ENCODE peak calls at places on chromosomes 6 and 20, in eight cellular contexts. One of them, this sample, is unnamed.

GRCh38 chr20:22673467-22673866 is 89.1 kb upstream of the FOXA2 start:
- DNase-seq in GM23338: no peak
- DNase-seq in lung: no peak
- DNase-seq in breast epithelium: no peak
- DNase-seq in upper lobe of right lung: no peak
- DNase-seq in endodermal cell: no peak
- DNase-seq in sigmoid colon: no peak
- DNase-seq in cardiac muscle cell: no peak
- DNase-seq in this sample: no peak

GRCh38 chr20:53513489-53514298 is 79.9 kb downstream of the ZNF217 start:
- DNase-seq in GM23338: no peak
- DNase-seq in lung: no peak
- DNase-seq in breast epithelium: no peak
- DNase-seq in upper lobe of right lung: no peak
- DNase-seq in endodermal cell: no peak
- DNase-seq in sigmoid colon: no peak
- DNase-seq in cardiac muscle cell: no peak
- DNase-seq in this sample: peak; percentile 51

GRCh38 chr6:165181951-165182414 is 127.4 kb downstream of the C6orf118 start:
- DNase-seq in GM23338: peak; percentile 5
- DNase-seq in lung: no peak
- DNase-seq in breast epithelium: no peak
- DNase-seq in upper lobe of right lung: no peak
- DNase-seq in endodermal cell: no peak
- DNase-seq in sigmoid colon: no peak
- DNase-seq in cardiac muscle cell: peak; percentile 72
- DNase-seq in this sample: peak; percentile 88

GRCh38 chr6:42112351-42112750 is 30.1 kb downstream of the C6orf132 start:
- DNase-seq in GM23338: no peak
- DNase-seq in lung: no peak
- DNase-seq in breast epithelium: no peak
- DNase-seq in upper lobe of right lung: no peak
- DNase-seq in endodermal cell: no peak
- DNase-seq in sigmoid colon: no peak
- DNase-seq in cardiac muscle cell: no peak
- DNase-seq in this sample: no peak

GRCh38 chr6:25596928-25597818 is 54.8 kb upstream of the SCGN start:
- DNase-seq in GM23338: no peak
- DNase-seq in lung: no peak
- DNase-seq in breast epithelium: no peak
- DNase-seq in upper lobe of right lung: no peak
- DNase-seq in endodermal cell: no peak
- DNase-seq in sigmoid colon: no peak
- DNase-seq in cardiac muscle cell: no peak
- DNase-seq in this sample: no peak

GRCh38 chr6:11207199-11207968 is 25.1 kb downstream of the NEDD9 start:
- DNase-seq in GM23338: no peak
- DNase-seq in lung: peak; percentile 80
- DNase-seq in breast epithelium: peak; percentile 93
- DNase-seq in upper lobe of right lung: no peak
- DNase-seq in endodermal cell: peak; percentile 29
- DNase-seq in sigmoid colon: peak; percentile 79
- DNase-seq in cardiac muscle cell: peak; percentile 98
- DNase-seq in this sample: peak; percentile 100

GRCh38 chr6:111818539-111819226 is 54.6 kb downstream of the FYN start:
- DNase-seq in GM23338: no peak
- DNase-seq in lung: no peak
- DNase-seq in breast epithelium: no peak
- DNase-seq in upper lobe of right lung: no peak
- DNase-seq in endodermal cell: no peak
- DNase-seq in sigmoid colon: no peak
- DNase-seq in cardiac muscle cell: no peak
- DNase-seq in this sample: peak; percentile 27

GRCh38 chr6:136066005-136066404 is 184.1 kb downstream of the MTFR2 start:
- DNase-seq in GM23338: no peak
- DNase-seq in lung: no peak
- DNase-seq in breast epithelium: no peak
- DNase-seq in upper lobe of right lung: no peak
- DNase-seq in endodermal cell: no peak
- DNase-seq in sigmoid colon: no peak
- DNase-seq in cardiac muscle cell: peak; percentile 48
- DNase-seq in this sample: peak; percentile 34

GRCh38 chr6:144343736-144344428 is 58.7 kb downstream of the UTRN start:
- DNase-seq in GM23338: peak; percentile 40
- DNase-seq in lung: no peak
- DNase-seq in breast epithelium: no peak
- DNase-seq in upper lobe of right lung: no peak
- DNase-seq in endodermal cell: no peak
- DNase-seq in sigmoid colon: no peak
- DNase-seq in cardiac muscle cell: no peak
- DNase-seq in this sample: no peak

GRCh38 chr6:44373051-44373450 is 14.5 kb upstream of the CDC5L start:
- DNase-seq in GM23338: no peak
- DNase-seq in lung: no peak
- DNase-seq in breast epithelium: no peak
- DNase-seq in upper lobe of right lung: no peak
- DNase-seq in endodermal cell: no peak
- DNase-seq in sigmoid colon: no peak
- DNase-seq in cardiac muscle cell: no peak
- DNase-seq in this sample: no peak

GRCh38 chr6:32979720-32980487 is 11.5 kb downstream of the BRD2 start:
- DNase-seq in GM23338: no peak
- DNase-seq in lung: no peak
- DNase-seq in breast epithelium: no peak
- DNase-seq in upper lobe of right lung: no peak
- DNase-seq in endodermal cell: no peak
- DNase-seq in sigmoid colon: no peak
- DNase-seq in cardiac muscle cell: no peak
- DNase-seq in this sample: no peak
- H3K36me3 ChIP-seq in GM23338: peaks cover 61% of the 10 kb centered on the region
- H3K36me3 ChIP-seq in lung: peaks cover 59% of the 10 kb centered on the region
- H3K36me3 ChIP-seq in breast epithelium: peaks cover 22% of the 10 kb centered on the region
- H3K36me3 ChIP-seq in upper lobe of right lung: peaks cover 73% of the 10 kb centered on the region
- H3K36me3 ChIP-seq in endodermal cell: peaks cover 71% of the 10 kb centered on the region
- H3K36me3 ChIP-seq in sigmoid colon: peaks cover 55% of the 10 kb centered on the region
- H3K36me3 ChIP-seq in cardiac muscle cell: peaks cover 70% of the 10 kb centered on the region
- H3K36me3 ChIP-seq in this sample: peaks cover 80% of the 10 kb centered on the region

GRCh38 chr6:98514073-98514720 is 320.2 kb upstream of the POU3F2 start:
- DNase-seq in GM23338: no peak
- DNase-seq in lung: no peak
- DNase-seq in breast epithelium: no peak
- DNase-seq in upper lobe of right lung: no peak
- DNase-seq in endodermal cell: no peak
- DNase-seq in sigmoid colon: no peak
- DNase-seq in cardiac muscle cell: no peak
- DNase-seq in this sample: no peak
- TF ChIP-seq CTCF in GM23338: peak; percentile 49
- TF ChIP-seq CTCF in lung: no peak
- TF ChIP-seq CTCF in breast epithelium: no peak
- TF ChIP-seq CTCF in upper lobe of right lung: no peak
- TF ChIP-seq CTCF in endodermal cell: no peak
- TF ChIP-seq CTCF in sigmoid colon: no peak
- TF ChIP-seq CTCF in cardiac muscle cell: no peak
- TF ChIP-seq CTCF in this sample: no peak

DNA sequence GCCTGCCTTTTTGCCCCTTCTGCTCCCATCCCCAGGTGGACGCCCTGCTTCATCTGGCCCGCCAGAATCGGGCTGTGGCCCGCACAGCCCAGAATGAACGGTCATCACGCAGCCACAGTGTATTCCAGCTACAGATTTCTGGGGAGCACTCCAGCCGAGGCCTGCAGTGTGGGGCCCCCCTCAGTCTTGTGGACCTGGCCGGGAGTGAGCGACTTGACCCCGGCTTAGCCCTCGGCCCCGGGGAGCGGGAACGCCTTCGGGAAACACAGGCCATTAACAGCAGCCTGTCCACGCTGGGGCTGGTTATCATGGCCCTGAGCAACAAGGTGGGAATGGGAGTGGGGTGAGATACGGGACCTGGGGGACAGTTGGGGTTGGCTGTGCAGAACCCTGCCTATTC is 4.7 kb upstream of the PHF1 start:
- DNase-seq in GM23338: no peak
- DNase-seq in lung: no peak
- DNase-seq in breast epithelium: no peak
- DNase-seq in upper lobe of right lung: no peak
- DNase-seq in endodermal cell: no peak
- DNase-seq in sigmoid colon: no peak
- DNase-seq in cardiac muscle cell: no peak
- DNase-seq in this sample: no peak
- H3K36me3 ChIP-seq in GM23338: peaks cover 46% of the 10 kb centered on the region
- H3K36me3 ChIP-seq in lung: no peaks in the 10 kb centered on the region
- H3K36me3 ChIP-seq in breast epithelium: no peaks in the 10 kb centered on the region
- H3K36me3 ChIP-seq in upper lobe of right lung: no peaks in the 10 kb centered on the region
- H3K36me3 ChIP-seq in endodermal cell: peaks cover 66% of the 10 kb centered on the region
- H3K36me3 ChIP-seq in sigmoid colon: no peaks in the 10 kb centered on the region
- H3K36me3 ChIP-seq in cardiac muscle cell: no peaks in the 10 kb centered on the region
- H3K36me3 ChIP-seq in this sample: peaks cover 17% of the 10 kb centered on the region

GRCh38 chr20:52193133-52193532 is 1.6 kb upstream of the ZFP64 start:
- DNase-seq in GM23338: no peak
- DNase-seq in lung: no peak
- DNase-seq in breast epithelium: no peak
- DNase-seq in upper lobe of right lung: no peak
- DNase-seq in endodermal cell: no peak
- DNase-seq in sigmoid colon: no peak
- DNase-seq in cardiac muscle cell: no peak
- DNase-seq in this sample: no peak

GRCh38 chr20:52191436-52192295 is at the start of gene ZFP64:
- DNase-seq in GM23338: peak; percentile 82
- DNase-seq in lung: peak; percentile 73
- DNase-seq in breast epithelium: peak; percentile 39
- DNase-seq in upper lobe of right lung: peak; percentile 90
- DNase-seq in endodermal cell: peak; percentile 87
- DNase-seq in sigmoid colon: peak; percentile 81
- DNase-seq in cardiac muscle cell: peak; percentile 80
- DNase-seq in this sample: peak; percentile 64

GRCh38 chr20:52191132-52191435 is 495 bp downstream of the ZFP64 start:
- DNase-seq in GM23338: peak; percentile 63
- DNase-seq in lung: peak; percentile 48
- DNase-seq in breast epithelium: no peak
- DNase-seq in upper lobe of right lung: no peak
- DNase-seq in endodermal cell: no peak
- DNase-seq in sigmoid colon: no peak
- DNase-seq in cardiac muscle cell: no peak
- DNase-seq in this sample: peak; percentile 18

GRCh38 chr20:52193886-52194545 is 2.4 kb upstream of the ZFP64 start:
- DNase-seq in GM23338: no peak
- DNase-seq in lung: no peak
- DNase-seq in breast epithelium: no peak
- DNase-seq in upper lobe of right lung: no peak
- DNase-seq in endodermal cell: no peak
- DNase-seq in sigmoid colon: no peak
- DNase-seq in cardiac muscle cell: no peak
- DNase-seq in this sample: no peak

GRCh38 chr20:52192296-52193007 is 873 bp upstream of the ZFP64 start:
- DNase-seq in GM23338: no peak
- DNase-seq in lung: no peak
- DNase-seq in breast epithelium: no peak
- DNase-seq in upper lobe of right lung: peak; percentile 66
- DNase-seq in endodermal cell: peak; percentile 89
- DNase-seq in sigmoid colon: no peak
- DNase-seq in cardiac muscle cell: no peak
- DNase-seq in this sample: no peak
- TF ChIP-seq CTCF in GM23338: peak; percentile 30
- TF ChIP-seq CTCF in lung: no peak
- TF ChIP-seq CTCF in breast epithelium: no peak
- TF ChIP-seq CTCF in upper lobe of right lung: peak; percentile 21
- TF ChIP-seq CTCF in endodermal cell: peak; percentile 59
- TF ChIP-seq CTCF in sigmoid colon: no peak
- TF ChIP-seq CTCF in cardiac muscle cell: peak; percentile 10
- TF ChIP-seq CTCF in this sample: peak; percentile 9

GRCh38 chr20:44494266-44494665 is 18.6 kb downstream of the TTPAL start:
- DNase-seq in GM23338: no peak
- DNase-seq in lung: no peak
- DNase-seq in breast epithelium: no peak
- DNase-seq in upper lobe of right lung: no peak
- DNase-seq in endodermal cell: no peak
- DNase-seq in sigmoid colon: no peak
- DNase-seq in cardiac muscle cell: no peak
- DNase-seq in this sample: peak; percentile 67
- H3K36me3 ChIP-seq in GM23338: peaks cover 22% of the 10 kb centered on the region
- H3K36me3 ChIP-seq in lung: peaks cover 44% of the 10 kb centered on the region
- H3K36me3 ChIP-seq in breast epithelium: no peaks in the 10 kb centered on the region
- H3K36me3 ChIP-seq in upper lobe of right lung: peaks cover 99% of the 10 kb centered on the region
- H3K36me3 ChIP-seq in endodermal cell: peaks cover 95% of the 10 kb centered on the region
- H3K36me3 ChIP-seq in sigmoid colon: peaks cover 8% of the 10 kb centered on the region
- H3K36me3 ChIP-seq in cardiac muscle cell: peaks cover 30% of the 10 kb centered on the region
- H3K36me3 ChIP-seq in this sample: peaks cover 17% of the 10 kb centered on the region

DNA sequence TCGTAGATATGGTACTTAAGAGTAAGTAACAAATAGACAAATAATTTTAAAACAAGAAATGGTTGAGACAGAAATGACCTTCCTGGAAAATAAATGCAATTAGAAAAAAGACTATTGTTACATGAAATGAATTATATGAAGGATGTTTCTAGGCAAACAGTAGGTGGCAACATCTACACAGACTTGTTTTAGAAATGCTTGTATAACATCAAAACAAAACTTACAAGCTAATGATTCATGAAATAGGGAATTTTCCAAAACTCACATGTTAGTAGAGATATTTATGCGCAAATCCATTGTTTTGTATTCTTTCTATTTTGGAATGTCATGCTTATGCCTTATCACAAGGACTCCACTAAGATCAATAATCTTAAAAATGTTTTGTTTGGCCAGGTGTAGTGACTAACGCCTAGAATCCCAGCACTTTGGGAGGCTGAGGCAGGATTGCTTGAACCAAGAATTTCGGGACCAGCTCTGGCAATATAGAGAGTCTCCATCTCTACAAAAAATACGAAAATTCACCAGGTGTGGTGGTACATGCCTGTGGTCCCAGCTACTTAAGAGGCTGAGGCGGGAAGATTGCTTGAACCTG is 32.3 kb upstream of the LGSN start:
- DNase-seq in GM23338: peak; percentile 4
- DNase-seq in lung: no peak
- DNase-seq in breast epithelium: no peak
- DNase-seq in upper lobe of right lung: no peak
- DNase-seq in endodermal cell: no peak
- DNase-seq in sigmoid colon: no peak
- DNase-seq in cardiac muscle cell: peak; percentile 78
- DNase-seq in this sample: peak; percentile 49
- TF ChIP-seq CTCF in GM23338: no peak
- TF ChIP-seq CTCF in lung: no peak
- TF ChIP-seq CTCF in breast epithelium: peak; percentile 34
- TF ChIP-seq CTCF in upper lobe of right lung: peak; percentile 30
- TF ChIP-seq CTCF in endodermal cell: peak; percentile 31
- TF ChIP-seq CTCF in sigmoid colon: no peak
- TF ChIP-seq CTCF in cardiac muscle cell: peak; percentile 47
- TF ChIP-seq CTCF in this sample: peak; percentile 25

This sample was measured in astrocyte.